ENCODE peak calls at places on chromosome 16, in four cellular contexts. W is caudate nucleus; U is CD4-positive, alpha-beta T cell; P is fibroblast of the conjunctiva. O is an unnamed sample.

GRCh38 chr16:87550510-87550961 is 51.8 kb upstream of the JPH3 start:
- DNase-seq in U (peak), W (no peak), P (no peak), O (peak)

GRCh38 chr16:3454631-3455147 is 11.2 kb downstream of the NAA60 start:
- DNase-seq in P (no peak), U (no peak), W (no peak), O (no peak)

GRCh38 chr16:48284772-48285409 is 37.6 kb upstream of the ABCC11 start:
- DNase-seq in W (no peak), U (no peak), P (no peak), O (peak)

GRCh38 chr16:759110-759910 is 1.2 kb upstream of the MSLN start:
- DNase-seq in W (no peak), P (no peak), U (peak), O (no peak)

GRCh38 chr16:26071383-26071782 is 379.6 kb downstream of the HS3ST4 start:
- DNase-seq in U (no peak), P (no peak), W (no peak), O (no peak)

GRCh38 chr16:67731071-67731810 is 12.1 kb upstream of the GFOD2 start:
- DNase-seq in W (no peak), U (no peak), P (no peak), O (no peak)

GRCh38 chr16:50884066-50884860 is 142.4 kb downstream of the CYLD start:
- DNase-seq in P (no peak), U (no peak), W (no peak), O (no peak)

GRCh38 chr16:23052908-23053580 is 96.2 kb downstream of the USP31 start:
- DNase-seq in U (no peak), P (no peak), W (no peak), O (no peak)

GRCh38 chr16:31073073-31073822 is 792 bp downstream of the ZNF668 start:
- DNase-seq in W (peak), P (peak), U (peak), O (peak)

GRCh38 chr16:75624921-75625334 is 1.8 kb upstream of the ADAT1 start:
- DNase-seq in W (no peak), U (no peak), P (no peak), O (no peak)

GRCh38 chr16:75083826-75084225 is 32.8 kb downstream of the LDHD start:
- DNase-seq in W (no peak), P (no peak), U (no peak), O (no peak)

GRCh38 chr16:68499011-68499410 is 40.1 kb upstream of the ZFP90 start:
- DNase-seq in U (no peak), W (no peak), P (no peak), O (no peak)

GRCh38 chr16:51095890-51096626 is 55.0 kb downstream of the SALL1 start:
- DNase-seq in W (no peak), P (no peak), U (no peak), O (no peak)

GRCh38 chr16:89172171-89172900 is 788 bp downstream of the CDH15 start:
- DNase-seq in U (no peak), P (no peak), W (no peak), O (no peak)

GRCh38 chr16:88349153-88349902 is 33.4 kb upstream of the ZNF469 start:
- DNase-seq in U (no peak), P (no peak), W (no peak), O (no peak)

GRCh38 chr16:71648921-71649320 is 22.9 kb downstream of the MARVELD3 start:
- DNase-seq in U (no peak), P (no peak), W (no peak), O (no peak)

GRCh38 chr16:70380205-70380918 is 33.7 kb downstream of the DDX19A start:
- DNase-seq in W (no peak), U (peak), P (peak), O (peak)

GRCh38 chr16:46974352-46974751 is 878 bp upstream of the DNAJA2 start:
- DNase-seq in P (no peak), U (no peak), W (no peak), O (no peak)

GRCh38 chr16:52512297-52512987 is 34.5 kb downstream of the TOX3 start:
- DNase-seq in P (no peak), U (no peak), W (no peak), O (no peak)

GRCh38 chr16:88387941-88388627 is 5.3 kb downstream of the ZNF469 start:
- DNase-seq in P (no peak), U (no peak), W (no peak), O (no peak)

GRCh38 chr16:674968-675883 is at the start of gene RHBDL1:
- DNase-seq in W (no peak), U (no peak), P (no peak), O (no peak)

GRCh38 chr16:85157813-85158701 is 45.8 kb upstream of the CIBAR2 start:
- DNase-seq in U (no peak), P (no peak), W (no peak), O (peak)

GRCh38 chr16:31148281-31148728 is 1.6 kb downstream of the PRSS36 start:
- DNase-seq in W (no peak), U (no peak), P (no peak), O (no peak)

GRCh38 chr16:28572659-28573510 is 19.2 kb downstream of the SGF29 start:
- DNase-seq in W (no peak), U (no peak), P (no peak), O (no peak)

GRCh38 chr16:35735403-35736251 is 2276.2 kb downstream of the TP53TG3F start:
- DNase-seq in P (no peak), W (no peak), U (no peak), O (no peak)

GRCh38 chr16:50809561-50809960 is 67.7 kb downstream of the CYLD start:
- DNase-seq in P (no peak), U (no peak), W (no peak), O (no peak)

GRCh38 chr16:12580809-12581208 is 222.9 kb downstream of the CPPED1 start:
- DNase-seq in U (no peak), P (no peak), W (no peak), O (no peak)